ENCODE peak calls at places on chromosomes 2 and 18, in four cellular contexts. One of them, this sample, is unnamed.

GRCh38 chr18:62827397-62827796 is 112.1 kb downstream of the PHLPP1 start:
- DNase-seq in cardiac fibroblast: no peak
- DNase-seq in fibroblast of lung: no peak
- DNase-seq in stomach: no peak
- DNase-seq in this sample: no peak

GRCh38 chr2:38376683-38377500 is at the start of gene ATL2:
- DNase-seq in stomach: peak
- DNase-seq in fibroblast of lung: peak
- DNase-seq in cardiac fibroblast: peak
- DNase-seq in this sample: peak

GRCh38 chr2:148887349-148888002 is 12.4 kb downstream of the KIF5C start:
- DNase-seq in cardiac fibroblast: no peak
- DNase-seq in stomach: no peak
- DNase-seq in fibroblast of lung: no peak
- DNase-seq in this sample: no peak

GRCh38 chr2:13821255-13821880 is 811.1 kb upstream of the LRATD1 start:
- DNase-seq in cardiac fibroblast: peak
- DNase-seq in fibroblast of lung: peak
- DNase-seq in stomach: no peak
- DNase-seq in this sample: peak

GRCh38 chr2:19688059-19688458 is 213.7 kb downstream of the TTC32 start:
- DNase-seq in cardiac fibroblast: no peak
- DNase-seq in stomach: no peak
- DNase-seq in fibroblast of lung: no peak
- DNase-seq in this sample: no peak

GRCh38 chr2:95077521-95077807 is 44.1 kb downstream of the MRPS5 start:
- DNase-seq in cardiac fibroblast: peak
- DNase-seq in fibroblast of lung: no peak
- DNase-seq in stomach: no peak
- DNase-seq in this sample: no peak

GRCh38 chr2:164771897-164772296 is 69.7 kb downstream of the COBLL1 start:
- DNase-seq in cardiac fibroblast: no peak
- DNase-seq in stomach: no peak
- DNase-seq in fibroblast of lung: no peak
- DNase-seq in this sample: no peak

GRCh38 chr18:11808001-11808855 is 43.0 kb upstream of the CHMP1B start:
- DNase-seq in fibroblast of lung: peak
- DNase-seq in cardiac fibroblast: peak
- DNase-seq in stomach: no peak
- DNase-seq in this sample: peak

GRCh38 chr18:78499586-78499985 is 480.0 kb upstream of the SALL3 start:
- DNase-seq in stomach: no peak
- DNase-seq in fibroblast of lung: no peak
- DNase-seq in cardiac fibroblast: no peak
- DNase-seq in this sample: no peak

GRCh38 chr18:36629095-36629604 is 199.7 kb downstream of the TPGS2 start:
- DNase-seq in stomach: no peak
- DNase-seq in cardiac fibroblast: no peak
- DNase-seq in fibroblast of lung: no peak
- DNase-seq in this sample: no peak

GRCh38 chr2:56971383-56971974 is 787.7 kb downstream of the CCDC85A start:
- DNase-seq in fibroblast of lung: no peak
- DNase-seq in cardiac fibroblast: no peak
- DNase-seq in stomach: no peak
- DNase-seq in this sample: no peak

GRCh38 chr2:190254451-190254850 is 65.2 kb downstream of the HIBCH start:
- DNase-seq in cardiac fibroblast: no peak
- DNase-seq in stomach: no peak
- DNase-seq in fibroblast of lung: peak
- DNase-seq in this sample: no peak

GRCh38 chr2:19368760-19369159 is 10.3 kb upstream of the OSR1 start:
- DNase-seq in stomach: no peak
- DNase-seq in fibroblast of lung: no peak
- DNase-seq in cardiac fibroblast: no peak
- DNase-seq in this sample: no peak

GRCh38 chr2:171225302-171225980 is 64.7 kb upstream of the TLK1 start:
- DNase-seq in cardiac fibroblast: peak
- DNase-seq in stomach: no peak
- DNase-seq in fibroblast of lung: peak
- DNase-seq in this sample: peak

GRCh38 chr2:183037660-183038340 is 457 bp downstream of the NCKAP1 start:
- DNase-seq in stomach: no peak
- DNase-seq in fibroblast of lung: peak
- DNase-seq in cardiac fibroblast: no peak
- DNase-seq in this sample: peak

DNA sequence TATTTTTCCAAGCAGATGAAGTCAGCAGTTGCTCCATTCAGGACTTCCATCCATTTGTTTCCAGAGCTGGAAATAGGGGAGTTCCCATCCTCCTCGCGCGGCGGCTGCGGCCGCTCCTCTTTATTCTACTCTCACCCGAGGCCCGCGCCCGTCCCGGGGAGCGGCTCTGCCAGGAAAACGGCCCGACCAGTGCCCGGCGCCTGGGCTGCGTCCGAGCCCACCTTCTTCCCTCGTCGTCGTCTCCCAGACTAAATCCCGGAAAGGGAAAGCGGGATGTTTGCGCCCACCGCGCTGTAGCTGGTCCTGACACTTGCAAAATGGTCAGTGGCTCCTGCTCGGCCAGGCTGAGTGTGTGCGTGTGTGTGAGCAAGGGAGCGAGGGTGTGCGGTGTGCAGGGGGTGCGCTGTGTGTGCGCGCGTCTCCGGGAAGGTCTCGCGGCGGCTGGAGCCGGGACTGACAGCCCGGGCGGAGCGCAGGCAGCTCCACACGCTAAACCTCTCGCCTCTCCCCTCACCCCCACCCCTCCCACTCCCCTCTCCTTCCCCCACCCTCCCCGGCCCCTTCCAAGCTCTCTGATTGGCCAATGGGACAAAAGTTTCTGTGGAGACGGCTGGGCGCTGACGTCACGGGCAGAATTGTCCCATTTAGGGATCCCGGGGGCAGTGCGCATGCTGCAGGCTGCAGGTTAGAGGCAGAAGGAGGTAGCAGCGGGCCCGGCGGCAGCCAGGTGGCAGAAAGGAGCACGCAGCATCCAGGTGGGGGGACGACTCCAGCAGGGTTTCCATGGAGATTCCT is at the start of gene NOL4:
- DNase-seq in fibroblast of lung: peak
- DNase-seq in cardiac fibroblast: peak
- DNase-seq in stomach: peak
- DNase-seq in this sample: no peak
- H3K4me3 ChIP-seq in fibroblast of lung: peak
- H3K4me3 ChIP-seq in cardiac fibroblast: peak
- H3K4me3 ChIP-seq in stomach: peak
- H3K4me3 ChIP-seq in this sample: peak

DNA sequence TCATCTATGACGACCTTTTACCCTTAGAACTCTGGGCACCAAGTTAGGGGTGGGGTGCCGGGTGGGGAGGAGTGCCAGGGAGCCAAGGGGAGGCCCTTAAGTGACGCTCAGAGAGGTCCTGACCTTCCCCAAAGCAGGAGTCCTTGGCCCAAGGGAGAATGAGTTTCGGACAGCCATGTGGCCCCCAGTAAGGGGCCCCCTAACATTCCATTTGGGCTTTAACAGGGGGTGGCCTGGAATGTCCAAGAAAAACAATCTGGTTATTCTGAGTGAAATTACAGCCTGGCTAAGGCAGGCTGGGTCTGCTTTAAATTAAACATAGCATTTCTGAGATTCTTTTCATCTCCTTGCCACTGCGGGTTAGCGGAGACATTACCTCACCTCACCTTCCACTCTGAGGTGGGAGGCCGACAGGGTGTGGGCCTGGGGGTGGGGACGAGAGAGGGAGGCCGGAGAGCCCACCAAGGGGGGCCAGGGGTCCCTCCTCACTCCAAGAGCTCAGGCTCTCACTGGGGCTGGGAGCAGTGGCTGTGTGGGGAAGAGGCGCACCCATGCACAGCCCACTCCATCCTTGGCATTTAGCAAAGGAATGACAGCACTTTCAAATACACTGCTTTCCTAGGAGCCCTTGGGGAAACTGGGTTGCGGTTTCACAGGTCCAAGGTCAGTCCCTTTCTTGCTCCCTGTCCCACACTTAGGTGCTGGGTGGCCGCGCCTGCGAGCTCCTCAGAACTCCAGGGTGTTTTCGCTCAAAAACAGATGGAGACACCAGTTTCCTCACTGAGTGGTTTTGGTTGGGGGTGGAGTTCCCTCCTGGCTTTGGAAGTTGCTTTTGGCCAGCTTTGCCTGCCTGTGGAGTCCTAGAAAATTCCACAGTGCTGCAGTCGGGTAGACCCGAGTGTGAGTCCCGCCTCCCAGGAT is 107.4 kb downstream of the POLR1A start:
- DNase-seq in cardiac fibroblast: peak
- DNase-seq in fibroblast of lung: peak
- DNase-seq in stomach: no peak
- DNase-seq in this sample: peak
- H3K4me3 ChIP-seq in cardiac fibroblast: no peak
- H3K4me3 ChIP-seq in fibroblast of lung: no peak
- H3K4me3 ChIP-seq in stomach: no peak
- H3K4me3 ChIP-seq in this sample: no peak

GRCh38 chr2:157596992-157597681 is 31.5 kb downstream of the ACVR1C start:
- DNase-seq in fibroblast of lung: peak
- DNase-seq in stomach: peak
- DNase-seq in cardiac fibroblast: peak
- DNase-seq in this sample: peak
- H3K4me3 ChIP-seq in fibroblast of lung: no peak
- H3K4me3 ChIP-seq in stomach: peak
- H3K4me3 ChIP-seq in cardiac fibroblast: no peak
- H3K4me3 ChIP-seq in this sample: peak

DNA sequence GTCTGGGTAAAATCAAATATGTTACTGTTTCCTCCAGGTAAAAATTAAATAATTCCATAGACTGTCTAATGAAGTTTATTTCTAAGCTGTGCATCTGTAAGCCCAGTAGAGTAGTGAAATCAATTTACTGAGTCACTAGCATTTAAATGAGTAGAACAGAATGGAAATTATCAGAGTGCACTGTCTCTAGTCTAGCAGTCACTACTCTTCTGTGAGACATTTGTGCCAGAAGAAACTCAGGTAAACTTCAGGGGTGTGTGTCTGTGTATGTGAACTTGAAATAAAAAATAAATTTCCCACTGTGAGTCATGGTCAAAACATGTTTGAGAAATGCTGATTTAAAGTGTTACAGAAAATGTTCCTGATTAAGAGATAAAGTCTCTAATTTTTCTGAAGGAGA is 146.4 kb downstream of the RIF1 start:
- DNase-seq in stomach: no peak
- DNase-seq in cardiac fibroblast: no peak
- DNase-seq in fibroblast of lung: peak
- DNase-seq in this sample: no peak
- H3K4me3 ChIP-seq in stomach: no peak
- H3K4me3 ChIP-seq in cardiac fibroblast: no peak
- H3K4me3 ChIP-seq in fibroblast of lung: no peak
- H3K4me3 ChIP-seq in this sample: no peak

GRCh38 chr2:154697422-154698237 is 865 bp upstream of the KCNJ3 start:
- DNase-seq in cardiac fibroblast: no peak
- DNase-seq in fibroblast of lung: peak
- DNase-seq in stomach: peak
- DNase-seq in this sample: no peak
- H3K4me3 ChIP-seq in cardiac fibroblast: no peak
- H3K4me3 ChIP-seq in fibroblast of lung: no peak
- H3K4me3 ChIP-seq in stomach: peak
- H3K4me3 ChIP-seq in this sample: peak

GRCh38 chr2:145597011-145597410 is 1077.1 kb upstream of the ZEB2 start:
- DNase-seq in fibroblast of lung: peak
- DNase-seq in stomach: no peak
- DNase-seq in cardiac fibroblast: no peak
- DNase-seq in this sample: peak
- H3K4me3 ChIP-seq in fibroblast of lung: no peak
- H3K4me3 ChIP-seq in stomach: no peak
- H3K4me3 ChIP-seq in cardiac fibroblast: no peak
- H3K4me3 ChIP-seq in this sample: no peak

GRCh38 chr18:34495434-34495833 is 214.7 kb upstream of the DTNA start:
- DNase-seq in fibroblast of lung: no peak
- DNase-seq in cardiac fibroblast: no peak
- DNase-seq in stomach: no peak
- DNase-seq in this sample: no peak

GRCh38 chr18:34493099-34493544 is 217.0 kb upstream of the DTNA start:
- DNase-seq in stomach: peak
- DNase-seq in fibroblast of lung: peak
- DNase-seq in cardiac fibroblast: peak
- DNase-seq in this sample: peak

GRCh38 chr18:34494359-34494696 is 215.8 kb upstream of the DTNA start:
- DNase-seq in cardiac fibroblast: no peak
- DNase-seq in fibroblast of lung: no peak
- DNase-seq in stomach: no peak
- DNase-seq in this sample: no peak

GRCh38 chr18:34492652-34493051 is 217.4 kb upstream of the DTNA start:
- DNase-seq in cardiac fibroblast: peak
- DNase-seq in fibroblast of lung: peak
- DNase-seq in stomach: no peak
- DNase-seq in this sample: no peak

DNA sequence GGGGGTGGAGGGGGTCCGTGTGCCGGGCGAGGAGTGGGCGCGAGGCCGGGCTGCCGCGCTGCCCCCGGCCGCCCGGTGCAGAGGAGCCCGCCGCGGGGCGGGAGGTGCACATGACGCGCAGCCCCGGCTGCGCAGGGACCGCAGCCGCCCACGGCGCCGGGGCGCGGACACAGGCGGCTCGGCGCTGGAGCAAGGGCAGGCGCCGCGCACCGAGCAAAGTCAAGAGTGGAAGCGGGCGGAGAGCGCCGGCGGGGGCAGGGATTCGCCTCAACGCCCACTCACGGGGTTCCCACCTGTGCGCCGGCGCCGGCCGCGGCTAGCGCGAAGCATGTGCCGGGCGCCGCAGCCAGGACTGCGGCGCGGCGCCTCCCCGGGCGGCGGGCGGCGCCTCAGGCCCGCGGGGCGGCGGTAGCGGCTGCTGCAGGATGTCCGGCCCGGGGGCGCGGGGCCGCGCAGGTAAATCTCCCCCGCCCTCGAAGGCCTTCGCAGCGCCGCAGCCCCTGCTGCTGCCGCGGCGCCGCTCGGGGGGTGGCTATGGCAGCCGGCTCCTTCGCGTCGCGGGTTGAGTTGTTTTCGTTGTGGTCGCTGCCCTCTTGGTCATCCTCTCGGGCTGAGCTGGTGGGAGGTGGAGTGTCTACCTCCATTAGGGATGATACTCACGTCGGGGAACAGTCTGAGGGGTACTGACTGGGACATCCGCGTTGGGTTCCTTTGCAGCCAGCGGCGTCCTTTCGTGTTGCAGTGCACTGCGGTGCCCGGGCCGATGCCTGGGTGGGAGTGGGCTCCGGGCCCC is 216.3 kb upstream of the DTNA start:
- DNase-seq in cardiac fibroblast: no peak
- DNase-seq in stomach: no peak
- DNase-seq in fibroblast of lung: peak
- DNase-seq in this sample: no peak
- H3K4me3 ChIP-seq in cardiac fibroblast: peak
- H3K4me3 ChIP-seq in stomach: peak
- H3K4me3 ChIP-seq in fibroblast of lung: peak
- H3K4me3 ChIP-seq in this sample: peak

GRCh38 chr2:109457811-109458210 is 156.0 kb downstream of the SEPTIN10 start:
- DNase-seq in stomach: no peak
- DNase-seq in fibroblast of lung: no peak
- DNase-seq in cardiac fibroblast: peak
- DNase-seq in this sample: no peak

GRCh38 chr2:109457366-109457765 is 156.4 kb downstream of the SEPTIN10 start:
- DNase-seq in stomach: no peak
- DNase-seq in cardiac fibroblast: no peak
- DNase-seq in fibroblast of lung: no peak
- DNase-seq in this sample: no peak

GRCh38 chr2:109459485-109459884 is 154.3 kb downstream of the SEPTIN10 start:
- DNase-seq in cardiac fibroblast: no peak
- DNase-seq in stomach: no peak
- DNase-seq in fibroblast of lung: peak
- DNase-seq in this sample: peak

GRCh38 chr2:109456776-109457175 is 157.0 kb downstream of the SEPTIN10 start:
- DNase-seq in stomach: no peak
- DNase-seq in fibroblast of lung: no peak
- DNase-seq in cardiac fibroblast: no peak
- DNase-seq in this sample: no peak

GRCh38 chr2:109458512-109458911 is 155.3 kb downstream of the SEPTIN10 start:
- DNase-seq in cardiac fibroblast: no peak
- DNase-seq in stomach: no peak
- DNase-seq in fibroblast of lung: no peak
- DNase-seq in this sample: no peak
- H3K4me3 ChIP-seq in cardiac fibroblast: no peak
- H3K4me3 ChIP-seq in stomach: no peak
- H3K4me3 ChIP-seq in fibroblast of lung: no peak
- H3K4me3 ChIP-seq in this sample: no peak